ENCODE peak calls at places on chromosomes 2 and 18, in eight cellular contexts. G, D, Q, P, V, U, Y and C are unnamed samples.

GRCh38 chr2:177245010-177245422 is 19.5 kb downstream of the NFE2L2 start:
- DNase-seq in G (peak), D (no peak), Q (no peak), P (peak), V (peak), U (no peak), Y (no peak), C (no peak)

GRCh38 chr2:10355471-10356458 is 53.1 kb downstream of the HPCAL1 start:
- DNase-seq in G (no peak), D (peak), Q (no peak), P (no peak), V (peak), U (no peak), Y (peak), C (no peak)

GRCh38 chr2:42906557-42907380 is 114.4 kb upstream of the HAAO start:
- DNase-seq in G (peak), D (peak), Q (no peak), P (no peak), V (peak), U (no peak), Y (peak), C (no peak)

GRCh38 chr2:1153959-1154358 is 203.3 kb downstream of the SNTG2 start:
- DNase-seq in G (no peak), D (no peak), Q (no peak), P (no peak), V (no peak), U (no peak), Y (no peak), C (no peak)

GRCh38 chr2:234324151-234324550 is 172.7 kb downstream of the ARL4C start:
- DNase-seq in G (no peak), D (no peak), Q (peak), P (no peak), V (no peak), U (no peak), Y (no peak), C (no peak)

GRCh38 chr2:159399716-159400525 is 113.4 kb upstream of the WDSUB1 start:
- DNase-seq in G (peak), D (no peak), Q (no peak), P (no peak), V (peak), U (no peak), Y (no peak), C (no peak)

GRCh38 chr2:217573565-217573964 is 429.2 kb downstream of the TNS1 start:
- DNase-seq in G (peak), D (no peak), Q (no peak), P (peak), V (peak), U (no peak), Y (no peak), C (peak)

GRCh38 chr2:105873721-105874120 is 129.0 kb downstream of the NCK2 start:
- DNase-seq in G (peak), D (no peak), Q (no peak), P (peak), V (peak), U (peak), Y (no peak), C (no peak)

GRCh38 chr2:149084924-149085795 is 46.7 kb downstream of the LYPD6B start:
- DNase-seq in G (peak), D (no peak), Q (no peak), P (no peak), V (peak), U (no peak), Y (no peak), C (no peak)

GRCh38 chr2:27152796-27153464 is 4.1 kb downstream of the TCF23 start:
- DNase-seq in G (peak), D (no peak), Q (no peak), P (peak), V (peak), U (no peak), Y (no peak), C (peak)

GRCh38 chr2:177584293-177584692 is 191.7 kb downstream of the AGPS start:
- DNase-seq in G (no peak), D (no peak), Q (no peak), P (no peak), V (no peak), U (no peak), Y (no peak), C (no peak)

GRCh38 chr2:138787053-138787666 is 7.0 kb upstream of the NXPH2 start:
- DNase-seq in G (peak), D (no peak), Q (peak), P (peak), V (no peak), U (peak), Y (peak), C (peak)

GRCh38 chr2:85710687-85711577 is 16.8 kb downstream of the GNLY start:
- DNase-seq in G (peak), D (no peak), Q (no peak), P (no peak), V (peak), U (no peak), Y (no peak), C (no peak)

GRCh38 chr2:54194761-54195750 is 61.0 kb downstream of the TSPYL6 start:
- DNase-seq in G (no peak), D (no peak), Q (no peak), P (no peak), V (no peak), U (no peak), Y (no peak), C (no peak)

GRCh38 chr2:241507430-241508239 is 749 bp downstream of the STK25 start:
- DNase-seq in G (peak), D (no peak), Q (no peak), P (no peak), V (peak), U (peak), Y (no peak), C (peak)

GRCh38 chr18:13159579-13159978 is 59.0 kb upstream of the LDLRAD4 start:
- DNase-seq in G (peak), D (no peak), Q (peak), P (peak), V (peak), U (peak), Y (peak), C (peak)

GRCh38 chr2:137938204-137938603 is 26.1 kb upstream of the HNMT start:
- DNase-seq in G (peak), D (no peak), Q (no peak), P (no peak), V (no peak), U (no peak), Y (no peak), C (no peak)

GRCh38 chr2:99337931-99338580 is 867 bp downstream of the EIF5B start:
- DNase-seq in G (peak), D (no peak), Q (no peak), P (peak), V (peak), U (peak), Y (no peak), C (peak)

GRCh38 chr18:50748243-50749229 is 71.3 kb downstream of the MRO start:
- DNase-seq in G (no peak), D (no peak), Q (no peak), P (no peak), V (no peak), U (no peak), Y (no peak), C (no peak)

GRCh38 chr18:55856679-55857078 is 268.7 kb upstream of the TCF4 start:
- DNase-seq in G (no peak), D (no peak), Q (no peak), P (no peak), V (no peak), U (no peak), Y (no peak), C (no peak)

GRCh38 chr2:149953627-149954026 is 366.1 kb upstream of the MMADHC start:
- DNase-seq in G (no peak), D (no peak), Q (no peak), P (no peak), V (no peak), U (no peak), Y (no peak), C (no peak)

GRCh38 chr2:239937866-239938640 is 87.1 kb downstream of the NDUFA10 start:
- DNase-seq in G (no peak), D (no peak), Q (no peak), P (no peak), V (peak), U (no peak), Y (no peak), C (no peak)

GRCh38 chr18:58334061-58334460 is 290.0 kb downstream of the NEDD4L start:
- DNase-seq in G (no peak), D (no peak), Q (no peak), P (no peak), V (no peak), U (no peak), Y (no peak), C (no peak)

GRCh38 chr2:47345584-47345913 is 57.4 kb upstream of the MSH2 start:
- DNase-seq in G (no peak), D (peak), Q (no peak), P (no peak), V (no peak), U (no peak), Y (no peak), C (no peak)

GRCh38 chr18:79857082-79857661 is 59.4 kb downstream of the KCNG2 start:
- DNase-seq in G (peak), D (peak), Q (no peak), P (peak), V (peak), U (no peak), Y (peak), C (peak)

GRCh38 chr2:214410918-214411554 is at the start of gene VWC2L:
- DNase-seq in G (peak), D (no peak), Q (peak), P (peak), V (peak), U (peak), Y (peak), C (peak)

GRCh38 chr2:69915050-69915945 is at the start of gene MXD1:
- DNase-seq in G (peak), D (no peak), Q (no peak), P (no peak), V (peak), U (no peak), Y (no peak), C (no peak)

GRCh38 chr2:43225788-43226557 is 433 bp downstream of the ZFP36L2 start:
- DNase-seq in G (peak), D (no peak), Q (peak), P (peak), V (peak), U (peak), Y (no peak), C (peak)

GRCh38 chr2:232321156-232321816 is 57.3 kb upstream of the ALPP start:
- DNase-seq in G (no peak), D (no peak), Q (no peak), P (no peak), V (no peak), U (no peak), Y (no peak), C (no peak)

GRCh38 chr2:191171708-191172355 is 21.0 kb upstream of the STAT4 start:
- DNase-seq in G (peak), D (no peak), Q (no peak), P (peak), V (peak), U (no peak), Y (no peak), C (peak)

GRCh38 chr2:58527656-58528055 is 286.5 kb upstream of the FANCL start:
- DNase-seq in G (no peak), D (no peak), Q (no peak), P (no peak), V (no peak), U (no peak), Y (no peak), C (no peak)

GRCh38 chr18:13452448-13452811 is 233.9 kb downstream of the LDLRAD4 start:
- DNase-seq in G (peak), D (no peak), Q (no peak), P (peak), V (peak), U (no peak), Y (no peak), C (no peak)

GRCh38 chr2:156333951-156334495 is 1.5 kb upstream of the NR4A2 start:
- DNase-seq in G (peak), D (peak), Q (peak), P (no peak), V (peak), U (no peak), Y (no peak), C (peak)

GRCh38 chr2:227862741-227863588 is 8.5 kb upstream of the DAW1 start:
- DNase-seq in G (peak), D (no peak), Q (no peak), P (peak), V (peak), U (no peak), Y (no peak), C (peak)

GRCh38 chr2:216692636-216693413 is 2.5 kb downstream of the IGFBP5 start:
- DNase-seq in G (peak), D (peak), Q (no peak), P (no peak), V (peak), U (peak), Y (peak), C (peak)

GRCh38 chr18:28163201-28163778 is 13.6 kb downstream of the CDH2 start:
- DNase-seq in G (peak), D (no peak), Q (no peak), P (no peak), V (peak), U (no peak), Y (no peak), C (no peak)

GRCh38 chr2:241895732-241896641 is 26.5 kb downstream of the RTP5 start:
- DNase-seq in G (peak), D (no peak), Q (no peak), P (no peak), V (peak), U (no peak), Y (peak), C (no peak)